ENCODE peak calls at places on chromosomes 2 and 18, in four cellular contexts. One of them, this sample, is unnamed.

GRCh38 chr2:3605013-3605961 is 10.4 kb downstream of the COLEC11 start:
- DNase-seq in mucosa of descending colon: no peak
- DNase-seq in endothelial cell of umbilical vein: no peak
- DNase-seq in stomach: no peak
- DNase-seq in this sample: no peak

GRCh38 chr2:51387235-51387634 is 355.3 kb upstream of the NRXN1 start:
- DNase-seq in mucosa of descending colon: no peak
- DNase-seq in stomach: no peak
- DNase-seq in endothelial cell of umbilical vein: no peak
- DNase-seq in this sample: no peak

GRCh38 chr18:48794251-48794970 is 156.4 kb downstream of the SMAD7 start:
- DNase-seq in stomach: no peak
- DNase-seq in mucosa of descending colon: no peak
- DNase-seq in endothelial cell of umbilical vein: no peak
- DNase-seq in this sample: no peak

GRCh38 chr2:18589354-18589753 is at the start of gene NT5C1B:
- DNase-seq in mucosa of descending colon: no peak
- DNase-seq in endothelial cell of umbilical vein: no peak
- DNase-seq in stomach: no peak
- DNase-seq in this sample: no peak

GRCh38 chr2:9330639-9331270 is 92.6 kb downstream of the ITGB1BP1 start:
- DNase-seq in endothelial cell of umbilical vein: no peak
- DNase-seq in stomach: no peak
- DNase-seq in mucosa of descending colon: no peak
- DNase-seq in this sample: no peak

GRCh38 chr2:112092286-112093041 is 37.4 kb downstream of the TMEM87B start:
- DNase-seq in endothelial cell of umbilical vein: peak; percentile 89
- DNase-seq in mucosa of descending colon: no peak
- DNase-seq in stomach: no peak
- DNase-seq in this sample: no peak

GRCh38 chr2:222038086-222038802 is 260.6 kb downstream of the PAX3 start:
- DNase-seq in mucosa of descending colon: no peak
- DNase-seq in stomach: no peak
- DNase-seq in endothelial cell of umbilical vein: no peak
- DNase-seq in this sample: no peak

GRCh38 chr18:24208270-24209035 is 69.6 kb downstream of the CABYR start:
- DNase-seq in mucosa of descending colon: no peak
- DNase-seq in stomach: no peak
- DNase-seq in endothelial cell of umbilical vein: no peak
- DNase-seq in this sample: no peak

GRCh38 chr18:13501896-13502295 is 224.5 kb downstream of the FAM210A start:
- DNase-seq in stomach: no peak
- DNase-seq in endothelial cell of umbilical vein: peak; percentile 41
- DNase-seq in mucosa of descending colon: no peak
- DNase-seq in this sample: no peak

GRCh38 chr2:240440704-240441320 is 5.3 kb downstream of the GPC1 start:
- DNase-seq in endothelial cell of umbilical vein: no peak
- DNase-seq in stomach: no peak
- DNase-seq in mucosa of descending colon: peak; percentile 13
- DNase-seq in this sample: peak; percentile 10

GRCh38 chr2:1854747-1855146 is 110.4 kb upstream of the PXDN start:
- DNase-seq in endothelial cell of umbilical vein: no peak
- DNase-seq in mucosa of descending colon: no peak
- DNase-seq in stomach: no peak
- DNase-seq in this sample: no peak

GRCh38 chr2:231199219-231199618 is 788 bp downstream of the ARMC9 start:
- DNase-seq in stomach: no peak
- DNase-seq in endothelial cell of umbilical vein: no peak
- DNase-seq in mucosa of descending colon: no peak
- DNase-seq in this sample: no peak

GRCh38 chr2:72994282-72994990 is 77.1 kb downstream of the SFXN5 start:
- DNase-seq in mucosa of descending colon: no peak
- DNase-seq in stomach: peak; percentile 22
- DNase-seq in endothelial cell of umbilical vein: no peak
- DNase-seq in this sample: no peak

GRCh38 chr2:33392366-33392765 is 84.1 kb upstream of the RASGRP3 start:
- DNase-seq in endothelial cell of umbilical vein: no peak
- DNase-seq in mucosa of descending colon: no peak
- DNase-seq in stomach: no peak
- DNase-seq in this sample: no peak

GRCh38 chr18:26103579-26103978 is 13.2 kb upstream of the SS18 start:
- DNase-seq in endothelial cell of umbilical vein: no peak
- DNase-seq in stomach: no peak
- DNase-seq in mucosa of descending colon: no peak
- DNase-seq in this sample: no peak

GRCh38 chr18:62258606-62259005 is 66.5 kb upstream of the TNFRSF11A start:
- DNase-seq in endothelial cell of umbilical vein: no peak
- DNase-seq in stomach: no peak
- DNase-seq in mucosa of descending colon: no peak
- DNase-seq in this sample: no peak

GRCh38 chr2:1538663-1539062 is 125.4 kb downstream of the TPO start:
- DNase-seq in endothelial cell of umbilical vein: no peak
- DNase-seq in mucosa of descending colon: no peak
- DNase-seq in stomach: no peak
- DNase-seq in this sample: no peak

GRCh38 chr2:235314371-235314915 is 179.4 kb upstream of the AGAP1 start:
- DNase-seq in endothelial cell of umbilical vein: no peak
- DNase-seq in stomach: no peak
- DNase-seq in mucosa of descending colon: no peak
- DNase-seq in this sample: no peak

GRCh38 chr2:8649718-8650117 is 32.1 kb upstream of the ID2 start:
- DNase-seq in stomach: no peak
- DNase-seq in endothelial cell of umbilical vein: no peak
- DNase-seq in mucosa of descending colon: no peak
- DNase-seq in this sample: no peak

GRCh38 chr2:3176869-3177255 is 200.8 kb downstream of the EIPR1 start:
- DNase-seq in endothelial cell of umbilical vein: no peak
- DNase-seq in mucosa of descending colon: no peak
- DNase-seq in stomach: no peak
- DNase-seq in this sample: no peak

GRCh38 chr18:35045808-35046207 is 4.6 kb downstream of the MAPRE2 start:
- DNase-seq in endothelial cell of umbilical vein: no peak
- DNase-seq in stomach: no peak
- DNase-seq in mucosa of descending colon: no peak
- DNase-seq in this sample: no peak

GRCh38 chr18:13597068-13597467 is 129.3 kb downstream of the FAM210A start:
- DNase-seq in endothelial cell of umbilical vein: no peak
- DNase-seq in stomach: no peak
- DNase-seq in mucosa of descending colon: no peak
- DNase-seq in this sample: no peak

GRCh38 chr2:45178359-45178758 is 169.1 kb upstream of the SIX2 start:
- DNase-seq in mucosa of descending colon: no peak
- DNase-seq in endothelial cell of umbilical vein: no peak
- DNase-seq in stomach: no peak
- DNase-seq in this sample: no peak

GRCh38 chr18:45166341-45167108 is 448.8 kb upstream of the SLC14A2 start:
- DNase-seq in stomach: no peak
- DNase-seq in mucosa of descending colon: peak; percentile 70
- DNase-seq in endothelial cell of umbilical vein: no peak
- DNase-seq in this sample: no peak

GRCh38 chr2:38578832-38579231 is 23.9 kb downstream of the HNRNPLL start:
- DNase-seq in stomach: no peak
- DNase-seq in endothelial cell of umbilical vein: no peak
- DNase-seq in mucosa of descending colon: no peak
- DNase-seq in this sample: no peak

GRCh38 chr2:124874226-124874625 is 849.1 kb downstream of the CNTNAP5 start:
- DNase-seq in mucosa of descending colon: no peak
- DNase-seq in endothelial cell of umbilical vein: no peak
- DNase-seq in stomach: no peak
- DNase-seq in this sample: no peak

GRCh38 chr18:2853173-2853925 is 6.5 kb downstream of the EMILIN2 start:
- DNase-seq in mucosa of descending colon: no peak
- DNase-seq in endothelial cell of umbilical vein: no peak
- DNase-seq in stomach: no peak
- DNase-seq in this sample: no peak

GRCh38 chr2:37323770-37324535 is 680 bp downstream of the PRKD3 start:
- DNase-seq in stomach: no peak
- DNase-seq in mucosa of descending colon: peak; percentile 58
- DNase-seq in endothelial cell of umbilical vein: peak; percentile 71
- DNase-seq in this sample: peak; percentile 24

GRCh38 chr2:6960659-6961058 is 43.4 kb downstream of the RNF144A start:
- DNase-seq in endothelial cell of umbilical vein: peak; percentile 78
- DNase-seq in stomach: peak; percentile 31
- DNase-seq in mucosa of descending colon: no peak
- DNase-seq in this sample: no peak

GRCh38 chr2:224163573-224164307 is 124.7 kb upstream of the SERPINE2 start:
- DNase-seq in endothelial cell of umbilical vein: peak; percentile 39
- DNase-seq in mucosa of descending colon: no peak
- DNase-seq in stomach: no peak
- DNase-seq in this sample: no peak

GRCh38 chr2:162217596-162217995 is 25.6 kb downstream of the FAP start:
- DNase-seq in stomach: no peak
- DNase-seq in endothelial cell of umbilical vein: no peak
- DNase-seq in mucosa of descending colon: no peak
- DNase-seq in this sample: no peak

GRCh38 chr18:34222396-34223163 is 2.1 kb downstream of the NOL4 start:
- DNase-seq in stomach: no peak
- DNase-seq in mucosa of descending colon: peak; percentile 46
- DNase-seq in endothelial cell of umbilical vein: peak; percentile 34
- DNase-seq in this sample: peak; percentile 30

GRCh38 chr2:145740302-145740701 is 1220.4 kb upstream of the ZEB2 start:
- DNase-seq in stomach: no peak
- DNase-seq in endothelial cell of umbilical vein: peak; percentile 66
- DNase-seq in mucosa of descending colon: no peak
- DNase-seq in this sample: no peak

GRCh38 chr18:69659142-69659651 is 258.5 kb downstream of the DOK6 start:
- DNase-seq in endothelial cell of umbilical vein: no peak
- DNase-seq in mucosa of descending colon: no peak
- DNase-seq in stomach: no peak
- DNase-seq in this sample: no peak

GRCh38 chr2:194443926-194444325 is 1213.1 kb upstream of the SLC39A10 start:
- DNase-seq in stomach: no peak
- DNase-seq in endothelial cell of umbilical vein: no peak
- DNase-seq in mucosa of descending colon: no peak
- DNase-seq in this sample: no peak

GRCh38 chr2:194445226-194445625 is 1211.8 kb upstream of the SLC39A10 start:
- DNase-seq in stomach: no peak
- DNase-seq in mucosa of descending colon: no peak
- DNase-seq in endothelial cell of umbilical vein: no peak
- DNase-seq in this sample: no peak
- TF ChIP-seq CTCF in stomach: no peak
- TF ChIP-seq CTCF in mucosa of descending colon: no peak
- TF ChIP-seq CTCF in endothelial cell of umbilical vein: no peak
- TF ChIP-seq CTCF in this sample: no peak

GRCh38 chr2:85244798-85245197 is 83.0 kb downstream of the TGOLN2 start:
- DNase-seq in mucosa of descending colon: no peak
- DNase-seq in endothelial cell of umbilical vein: no peak
- DNase-seq in stomach: no peak
- DNase-seq in this sample: no peak
- TF ChIP-seq CTCF in mucosa of descending colon: no peak
- TF ChIP-seq CTCF in endothelial cell of umbilical vein: no peak
- TF ChIP-seq CTCF in stomach: no peak
- TF ChIP-seq CTCF in this sample: no peak

DNA sequence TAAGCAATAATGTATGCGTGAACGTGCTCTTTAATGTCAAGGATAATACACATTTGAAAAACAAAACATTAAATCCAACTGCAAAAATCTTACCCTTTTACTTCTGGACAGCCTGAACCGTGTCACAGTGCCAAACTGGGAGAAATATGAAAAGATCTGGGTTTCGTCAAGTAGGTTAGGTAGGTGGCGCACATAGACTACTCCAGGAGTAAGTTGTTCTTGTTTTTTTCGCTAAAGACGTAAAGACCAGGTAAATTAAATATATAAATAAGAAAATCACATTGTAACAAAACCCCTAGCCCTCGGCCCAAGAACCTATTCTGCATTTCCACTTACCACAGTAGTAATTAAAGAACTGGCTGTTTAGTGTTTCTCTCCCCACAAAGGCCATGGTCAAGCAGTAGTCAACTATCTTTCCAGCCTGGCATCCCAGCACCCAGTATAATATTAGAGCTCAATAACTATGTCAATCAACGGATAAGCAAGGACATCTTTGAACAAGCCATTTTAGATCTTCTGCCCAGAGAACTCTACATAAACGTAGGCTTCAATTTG is 1.1 kb downstream of the NIFK start:
- DNase-seq in mucosa of descending colon: no peak
- DNase-seq in stomach: no peak
- DNase-seq in endothelial cell of umbilical vein: peak; percentile 34
- DNase-seq in this sample: no peak
- TF ChIP-seq CTCF in mucosa of descending colon: no peak
- TF ChIP-seq CTCF in stomach: no peak
- TF ChIP-seq CTCF in endothelial cell of umbilical vein: no peak
- TF ChIP-seq CTCF in this sample: no peak

GRCh38 chr18:59308201-59309014 is 10.0 kb downstream of the CPLX4 start:
- DNase-seq in stomach: peak; percentile 81
- DNase-seq in mucosa of descending colon: peak; percentile 85
- DNase-seq in endothelial cell of umbilical vein: peak; percentile 50
- DNase-seq in this sample: peak; percentile 83

GRCh38 chr18:59311631-59312030 is 6.8 kb downstream of the CPLX4 start:
- DNase-seq in endothelial cell of umbilical vein: no peak
- DNase-seq in stomach: no peak
- DNase-seq in mucosa of descending colon: no peak
- DNase-seq in this sample: no peak
- TF ChIP-seq CTCF in endothelial cell of umbilical vein: no peak
- TF ChIP-seq CTCF in stomach: no peak
- TF ChIP-seq CTCF in mucosa of descending colon: no peak
- TF ChIP-seq CTCF in this sample: no peak

GRCh38 chr2:208467564-208467963 is 61.0 kb downstream of the PTH2R start:
- DNase-seq in stomach: no peak
- DNase-seq in mucosa of descending colon: no peak
- DNase-seq in endothelial cell of umbilical vein: no peak
- DNase-seq in this sample: no peak
- TF ChIP-seq CTCF in stomach: no peak
- TF ChIP-seq CTCF in mucosa of descending colon: no peak
- TF ChIP-seq CTCF in endothelial cell of umbilical vein: no peak
- TF ChIP-seq CTCF in this sample: no peak

GRCh38 chr2:228731517-228731916 is 539.6 kb downstream of the PID1 start:
- DNase-seq in mucosa of descending colon: no peak
- DNase-seq in stomach: no peak
- DNase-seq in endothelial cell of umbilical vein: no peak
- DNase-seq in this sample: no peak
- TF ChIP-seq CTCF in mucosa of descending colon: no peak
- TF ChIP-seq CTCF in stomach: no peak
- TF ChIP-seq CTCF in endothelial cell of umbilical vein: no peak
- TF ChIP-seq CTCF in this sample: no peak

GRCh38 chr2:111071480-111072143 is 49.1 kb upstream of the BCL2L11 start:
- DNase-seq in mucosa of descending colon: no peak
- DNase-seq in endothelial cell of umbilical vein: peak; percentile 99
- DNase-seq in stomach: no peak
- DNase-seq in this sample: no peak
- TF ChIP-seq CTCF in mucosa of descending colon: no peak
- TF ChIP-seq CTCF in endothelial cell of umbilical vein: no peak
- TF ChIP-seq CTCF in stomach: no peak
- TF ChIP-seq CTCF in this sample: no peak

This sample was measured in heart right ventricle.